ENCODE peak calls at places on chromosomes 12 and 14, in four cellular contexts. One of them, this sample, is unnamed. For H3K27me3, the result is how much of the 10 kb centered on the place peaks cover.

GRCh38 chr12:109529618-109530300 is 43.5 kb downstream of the MMAB start:
- DNase-seq in psoas muscle: no peak
- DNase-seq in CD4-positive, alpha-beta memory T cell: no peak
- DNase-seq in SK-N-SH: no peak
- DNase-seq in this sample: no peak

GRCh38 chr12:101854747-101855146 is 22.6 kb upstream of the DRAM1 start:
- DNase-seq in CD4-positive, alpha-beta memory T cell: no peak
- DNase-seq in psoas muscle: no peak
- DNase-seq in SK-N-SH: no peak
- DNase-seq in this sample: no peak

GRCh38 chr12:124142395-124143005 is 152.4 kb upstream of the RFLNA start:
- DNase-seq in psoas muscle: no peak
- DNase-seq in CD4-positive, alpha-beta memory T cell: no peak
- DNase-seq in SK-N-SH: no peak
- DNase-seq in this sample: no peak

GRCh38 chr12:89475203-89475990 is 49.2 kb downstream of the GALNT4 start:
- DNase-seq in SK-N-SH: no peak
- DNase-seq in CD4-positive, alpha-beta memory T cell: no peak
- DNase-seq in psoas muscle: no peak
- DNase-seq in this sample: no peak

GRCh38 chr14:94066089-94066676 is 14.8 kb downstream of the DDX24 start:
- DNase-seq in SK-N-SH: no peak
- DNase-seq in CD4-positive, alpha-beta memory T cell: no peak
- DNase-seq in psoas muscle: no peak
- DNase-seq in this sample: no peak

GRCh38 chr14:101062611-101063010 is 159.1 kb upstream of the RTL1 start:
- DNase-seq in SK-N-SH: no peak
- DNase-seq in psoas muscle: no peak
- DNase-seq in CD4-positive, alpha-beta memory T cell: no peak
- DNase-seq in this sample: no peak

GRCh38 chr12:120463712-120464111 is 5.8 kb downstream of the SRSF9 start:
- DNase-seq in SK-N-SH: no peak
- DNase-seq in psoas muscle: no peak
- DNase-seq in CD4-positive, alpha-beta memory T cell: no peak
- DNase-seq in this sample: no peak

GRCh38 chr12:30582943-30583342 is 112.7 kb downstream of the IPO8 start:
- DNase-seq in CD4-positive, alpha-beta memory T cell: no peak
- DNase-seq in psoas muscle: no peak
- DNase-seq in SK-N-SH: no peak
- DNase-seq in this sample: no peak

GRCh38 chr14:42200951-42201350 is 594.3 kb downstream of the LRFN5 start:
- DNase-seq in SK-N-SH: no peak
- DNase-seq in psoas muscle: no peak
- DNase-seq in CD4-positive, alpha-beta memory T cell: no peak
- DNase-seq in this sample: no peak

GRCh38 chr14:38207830-38208815 is at the start of gene SSTR1:
- DNase-seq in psoas muscle: peak
- DNase-seq in CD4-positive, alpha-beta memory T cell: no peak
- DNase-seq in SK-N-SH: no peak
- DNase-seq in this sample: no peak

GRCh38 chr12:10673660-10674384 is at the start of gene STYK1:
- DNase-seq in SK-N-SH: peak
- DNase-seq in CD4-positive, alpha-beta memory T cell: peak
- DNase-seq in psoas muscle: peak
- DNase-seq in this sample: peak

GRCh38 chr12:98344630-98345029 is 170.8 kb upstream of the TMPO start:
- DNase-seq in CD4-positive, alpha-beta memory T cell: no peak
- DNase-seq in SK-N-SH: no peak
- DNase-seq in psoas muscle: no peak
- DNase-seq in this sample: no peak

GRCh38 chr12:79021021-79021420 is 156.4 kb downstream of the SYT1 start:
- DNase-seq in CD4-positive, alpha-beta memory T cell: no peak
- DNase-seq in SK-N-SH: no peak
- DNase-seq in psoas muscle: no peak
- DNase-seq in this sample: no peak
- H3K27me3 ChIP-seq in CD4-positive, alpha-beta memory T cell: under half
- H3K27me3 ChIP-seq in SK-N-SH: under half
- H3K27me3 ChIP-seq in psoas muscle: under half
- H3K27me3 ChIP-seq in this sample: under half

GRCh38 chr12:95740751-95741150 is 49.8 kb downstream of the NTN4 start:
- DNase-seq in CD4-positive, alpha-beta memory T cell: no peak
- DNase-seq in SK-N-SH: no peak
- DNase-seq in psoas muscle: no peak
- DNase-seq in this sample: no peak

GRCh38 chr12:95733156-95733825 is 57.3 kb downstream of the NTN4 start:
- DNase-seq in CD4-positive, alpha-beta memory T cell: no peak
- DNase-seq in psoas muscle: no peak
- DNase-seq in SK-N-SH: no peak
- DNase-seq in this sample: no peak

GRCh38 chr12:95738024-95738611 is 52.4 kb downstream of the NTN4 start:
- DNase-seq in CD4-positive, alpha-beta memory T cell: no peak
- DNase-seq in SK-N-SH: no peak
- DNase-seq in psoas muscle: no peak
- DNase-seq in this sample: no peak

GRCh38 chr12:95739561-95740313 is 50.8 kb downstream of the NTN4 start:
- DNase-seq in CD4-positive, alpha-beta memory T cell: no peak
- DNase-seq in SK-N-SH: no peak
- DNase-seq in psoas muscle: peak
- DNase-seq in this sample: no peak

GRCh38 chr12:95736631-95737030 is 53.9 kb downstream of the NTN4 start:
- DNase-seq in psoas muscle: no peak
- DNase-seq in SK-N-SH: no peak
- DNase-seq in CD4-positive, alpha-beta memory T cell: no peak
- DNase-seq in this sample: no peak
- H3K27ac ChIP-seq in psoas muscle: no peak
- H3K27ac ChIP-seq in SK-N-SH: no peak
- H3K27ac ChIP-seq in CD4-positive, alpha-beta memory T cell: no peak
- H3K27ac ChIP-seq in this sample: no peak

DNA sequence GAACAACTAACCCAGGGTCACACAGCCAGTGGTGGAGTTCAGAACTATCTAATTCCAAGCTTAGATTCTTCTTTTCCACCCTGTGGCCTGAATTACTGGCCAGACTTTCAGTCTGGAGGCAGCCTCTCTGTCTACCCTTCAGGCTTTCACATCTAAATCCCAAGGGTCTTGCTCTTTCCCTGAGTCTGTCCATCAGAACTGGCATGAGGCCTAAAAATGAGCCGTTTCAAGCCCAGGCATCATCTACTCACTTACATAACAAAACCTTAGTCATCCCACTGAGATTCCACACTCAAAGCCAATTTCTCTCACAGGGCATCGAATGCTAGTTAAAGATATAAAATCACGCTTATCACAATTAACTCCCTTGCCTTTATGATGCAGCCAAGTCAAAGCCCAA is 1.3 kb upstream of the PTGDR start:
- DNase-seq in SK-N-SH: no peak
- DNase-seq in psoas muscle: peak
- DNase-seq in CD4-positive, alpha-beta memory T cell: no peak
- DNase-seq in this sample: no peak
- H3K27me3 ChIP-seq in SK-N-SH: under half
- H3K27me3 ChIP-seq in psoas muscle: under half
- H3K27me3 ChIP-seq in CD4-positive, alpha-beta memory T cell: under half
- H3K27me3 ChIP-seq in this sample: under half

DNA sequence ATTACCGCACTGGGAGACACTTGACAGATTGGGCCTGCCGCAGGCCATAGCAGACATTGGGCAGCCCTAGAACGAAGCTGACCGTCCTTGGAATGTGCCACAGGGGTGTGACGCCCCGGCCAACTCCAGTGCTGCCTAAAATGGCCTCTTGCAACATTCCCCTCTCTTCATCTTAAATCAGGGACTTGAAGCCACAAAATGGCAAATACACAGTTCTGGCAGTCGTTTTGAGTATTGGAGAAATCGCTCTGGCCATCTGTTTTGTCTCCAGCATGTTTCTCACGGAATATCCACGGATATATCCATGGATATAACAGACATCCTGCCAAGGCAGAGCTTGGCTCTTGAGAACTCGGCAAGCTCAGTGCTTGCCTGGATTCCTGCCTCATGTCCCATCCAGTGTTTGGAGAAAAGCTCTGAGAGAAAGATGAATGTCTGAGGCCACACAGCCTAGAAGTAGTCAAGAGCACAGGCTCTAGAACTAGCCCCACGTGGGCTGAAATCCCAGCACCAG is 158.4 kb downstream of the CHST11 start:
- DNase-seq in CD4-positive, alpha-beta memory T cell: no peak
- DNase-seq in psoas muscle: peak
- DNase-seq in SK-N-SH: no peak
- DNase-seq in this sample: no peak
- H3K27ac ChIP-seq in CD4-positive, alpha-beta memory T cell: no peak
- H3K27ac ChIP-seq in psoas muscle: no peak
- H3K27ac ChIP-seq in SK-N-SH: no peak
- H3K27ac ChIP-seq in this sample: no peak

GRCh38 chr12:12442548-12443071 is 85.7 kb downstream of the BORCS5 start:
- DNase-seq in SK-N-SH: no peak
- DNase-seq in CD4-positive, alpha-beta memory T cell: no peak
- DNase-seq in psoas muscle: no peak
- DNase-seq in this sample: no peak
- H3K27me3 ChIP-seq in SK-N-SH: under half
- H3K27me3 ChIP-seq in CD4-positive, alpha-beta memory T cell: under half
- H3K27me3 ChIP-seq in psoas muscle: under half
- H3K27me3 ChIP-seq in this sample: under half

GRCh38 chr14:49988080-49988990 is 95.5 kb downstream of the ARF6 start:
- DNase-seq in psoas muscle: no peak
- DNase-seq in CD4-positive, alpha-beta memory T cell: no peak
- DNase-seq in SK-N-SH: no peak
- DNase-seq in this sample: no peak
- H3K27ac ChIP-seq in psoas muscle: no peak
- H3K27ac ChIP-seq in CD4-positive, alpha-beta memory T cell: no peak
- H3K27ac ChIP-seq in SK-N-SH: no peak
- H3K27ac ChIP-seq in this sample: no peak

This sample was measured in CD8-positive, alpha-beta T cell.